ENCODE peak calls at places on chromosome 1, in seven cellular contexts. L is GM23338, T is HL-60, X is mucosa of descending colon, J is right cardiac atrium, P is AG09309, O is cardiac fibroblast. M is an unnamed sample.

GRCh38 chr1:7120863-7121621 is 335.8 kb downstream of the CAMTA1 start:
- DNase-seq in P (no peak), T (no peak), J (no peak), O (no peak), L (peak; percentile 43), X (no peak), M (no peak)

GRCh38 chr1:207811920-207812720 is 60.3 kb downstream of the CD46 start:
- DNase-seq in J (peak; percentile 84), O (no peak), X (peak; percentile 67), P (no peak), T (no peak), L (peak; percentile 61), M (no peak)

GRCh38 chr1:118325545-118326225 is 140.7 kb upstream of the SPAG17 start:
- DNase-seq in P (no peak), O (no peak), J (no peak), T (no peak), L (no peak), X (no peak), M (no peak)

GRCh38 chr1:227285745-227286144 is 32.5 kb downstream of the CDC42BPA start:
- DNase-seq in L (peak; percentile 27), O (no peak), X (no peak), J (no peak), T (no peak), P (no peak), M (no peak)

GRCh38 chr1:33225586-33225985 is 30.7 kb upstream of the ZNF362 start:
- DNase-seq in J (no peak), P (no peak), O (no peak), L (no peak), T (no peak), X (no peak), M (no peak)

GRCh38 chr1:22509815-22510214 is 53.5 kb upstream of the EPHA8 start:
- DNase-seq in L (no peak), P (no peak), T (no peak), X (no peak), J (no peak), O (no peak), M (no peak)

GRCh38 chr1:209769171-209769904 is 13.5 kb downstream of the TRAF3IP3 start:
- DNase-seq in L (no peak), T (peak; percentile 86), P (peak; percentile 72), O (peak; percentile 95), J (peak; percentile 88), X (peak; percentile 51), M (no peak)

GRCh38 chr1:107574044-107574443 is 390.9 kb downstream of the VAV3 start:
- DNase-seq in J (no peak), P (no peak), L (no peak), X (no peak), O (no peak), T (no peak), M (no peak)

GRCh38 chr1:17575786-17576584 is 36.5 kb downstream of the ARHGEF10L start:
- DNase-seq in J (peak; percentile 61), L (no peak), O (no peak), T (no peak), X (peak; percentile 55), P (no peak), M (no peak)
- H3K4me3 ChIP-seq in J (no peak overlapping the region), L (no peak overlapping the region), O (no peak overlapping the region), T (no peak overlapping the region), X (no peak overlapping the region), P (no peak overlapping the region), M (no peak overlapping the region)

GRCh38 chr1:183716286-183716685 is 63.2 kb upstream of the APOBEC4 start:
- DNase-seq in T (no peak), O (no peak), P (no peak), L (no peak), J (no peak), X (no peak), M (no peak)

GRCh38 chr1:183711165-183711678 is 58.1 kb upstream of the APOBEC4 start:
- DNase-seq in J (no peak), T (no peak), P (no peak), L (no peak), O (no peak), X (no peak), M (no peak)

GRCh38 chr1:183710333-183710732 is 57.2 kb upstream of the APOBEC4 start:
- DNase-seq in O (no peak), P (no peak), X (no peak), J (no peak), L (no peak), T (no peak), M (no peak)

GRCh38 chr1:183710734-183711133 is 57.6 kb upstream of the APOBEC4 start:
- DNase-seq in T (no peak), X (no peak), J (no peak), O (no peak), L (no peak), P (no peak), M (no peak)

GRCh38 chr1:183711691-183712401 is 58.7 kb upstream of the APOBEC4 start:
- DNase-seq in P (peak; percentile 57), X (no peak), T (no peak), J (no peak), O (peak; percentile 66), L (no peak), M (no peak)
- H3K4me3 ChIP-seq in P (no peak overlapping the region), X (no peak overlapping the region), T (no peak overlapping the region), J (no peak overlapping the region), O (no peak overlapping the region), L (no peak overlapping the region), M (no peak overlapping the region)

GRCh38 chr1:184050631-184051030 is 899 bp upstream of the TSEN15 start:
- DNase-seq in P (no peak), T (no peak), O (peak; percentile 36), L (no peak), J (no peak), X (no peak), M (no peak)
- H3K4me3 ChIP-seq in P (peak overlapping the region; percentile 85), T (no peak overlapping the region), O (no peak overlapping the region), L (peak overlapping the region; percentile 70), J (peak overlapping the region; percentile 71), X (no peak overlapping the region), M (peak overlapping the region; percentile 94)

DNA sequence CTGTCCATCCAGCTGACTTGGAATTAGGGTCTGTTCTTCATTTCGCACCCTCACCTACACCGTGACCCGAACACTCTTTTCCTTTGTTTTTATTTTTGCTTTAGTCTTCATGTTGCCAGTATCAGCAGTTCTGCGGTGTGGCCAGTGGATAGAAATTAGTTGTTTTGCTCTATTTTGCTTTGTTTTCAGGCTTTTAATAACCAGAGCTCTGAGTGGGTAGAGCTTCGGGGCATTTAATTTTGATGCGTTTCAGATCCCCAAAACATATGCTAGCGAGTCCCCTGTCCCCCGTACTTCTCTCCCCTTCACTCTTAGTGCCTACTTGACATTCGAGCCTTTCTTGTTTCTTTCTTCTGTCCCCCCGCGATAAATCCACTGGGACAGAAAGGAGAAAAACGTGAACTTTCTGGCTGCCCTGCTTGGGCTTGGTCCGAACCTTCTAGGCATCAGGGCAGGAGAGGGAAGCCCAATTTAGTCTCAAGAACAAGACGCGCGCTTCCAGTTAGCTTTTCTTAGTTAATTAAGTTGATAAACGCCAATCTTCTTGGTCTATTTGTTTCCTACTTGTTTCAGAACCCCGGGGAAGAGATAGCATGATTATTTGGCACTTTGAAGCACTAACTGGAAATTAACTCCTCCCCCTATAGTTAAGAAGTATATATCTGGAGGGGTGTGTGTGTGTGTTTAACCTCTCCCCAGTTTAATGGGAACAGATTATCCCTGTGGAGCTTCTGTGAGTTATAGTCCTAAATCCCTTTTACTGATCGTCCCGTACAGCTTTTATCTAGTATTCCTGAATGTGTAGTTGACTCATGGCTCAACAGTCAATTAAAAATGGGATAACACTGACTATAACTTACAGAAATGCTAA is 867 bp downstream of the SWT1 start:
- DNase-seq in T (no peak), L (peak; percentile 24), J (no peak), X (peak; percentile 25), O (peak; percentile 8), P (no peak), M (no peak)
- H3K4me3 ChIP-seq in T (peak overlapping the region; percentile 95), L (peak overlapping the region; percentile 79), J (peak overlapping the region; percentile 87), X (peak overlapping the region; percentile 46), O (peak overlapping the region; percentile 71), P (peak overlapping the region; percentile 86), M (peak overlapping the region; percentile 87)

GRCh38 chr1:170491291-170491690 is 40.7 kb upstream of the GORAB start:
- DNase-seq in X (no peak), L (peak; percentile 46), P (no peak), J (no peak), O (no peak), T (no peak), M (no peak)
- H3K4me3 ChIP-seq in X (no peak overlapping the region), L (no peak overlapping the region), P (no peak overlapping the region), J (no peak overlapping the region), O (no peak overlapping the region), T (no peak overlapping the region), M (no peak overlapping the region)

GRCh38 chr1:27423701-27424100 is 31.3 kb downstream of the GPR3 start:
- DNase-seq in L (no peak), O (no peak), J (no peak), T (no peak), X (no peak), P (no peak), M (no peak)

GRCh38 chr1:27413004-27413403 is 20.6 kb downstream of the GPR3 start:
- DNase-seq in J (no peak), T (no peak), P (no peak), O (no peak), X (no peak), L (no peak), M (no peak)

GRCh38 chr1:27418786-27419185 is 26.4 kb downstream of the GPR3 start:
- DNase-seq in T (no peak), P (no peak), X (no peak), O (no peak), L (peak; percentile 55), J (no peak), M (no peak)

GRCh38 chr1:27416387-27417111 is 24.1 kb downstream of the GPR3 start:
- DNase-seq in O (peak; percentile 82), L (peak; percentile 88), T (peak; percentile 75), J (no peak), X (no peak), P (no peak), M (no peak)

GRCh38 chr1:27418326-27418761 is 25.9 kb downstream of the GPR3 start:
- DNase-seq in L (no peak), P (peak; percentile 82), X (no peak), J (peak; percentile 87), O (peak; percentile 96), T (no peak), M (peak; percentile 63)
- H3K4me3 ChIP-seq in L (no peak overlapping the region), P (no peak overlapping the region), X (no peak overlapping the region), J (no peak overlapping the region), O (no peak overlapping the region), T (no peak overlapping the region), M (no peak overlapping the region)

GRCh38 chr1:172699695-172700094 is 40.8 kb downstream of the FASLG start:
- DNase-seq in P (no peak), O (no peak), T (no peak), X (no peak), J (no peak), L (no peak), M (no peak)

GRCh38 chr1:172698224-172698623 is 39.3 kb downstream of the FASLG start:
- DNase-seq in J (no peak), T (no peak), O (no peak), X (no peak), P (no peak), L (no peak), M (no peak)

GRCh38 chr1:172699111-172699510 is 40.2 kb downstream of the FASLG start:
- DNase-seq in O (peak; percentile 56), P (no peak), L (no peak), X (no peak), J (no peak), T (peak; percentile 27), M (no peak)

GRCh38 chr1:172697463-172698100 is 38.7 kb downstream of the FASLG start:
- DNase-seq in P (no peak), T (peak; percentile 12), L (no peak), J (no peak), O (no peak), X (no peak), M (no peak)
- H3K4me3 ChIP-seq in P (no peak overlapping the region), T (no peak overlapping the region), L (no peak overlapping the region), J (no peak overlapping the region), O (no peak overlapping the region), X (no peak overlapping the region), M (no peak overlapping the region)

M was measured in epithelial cell of proximal tubule.